ENCODE peak calls at places on chromosome 17, in four cellular contexts. One of them, this sample, is unnamed. For H3K4me1 and H4K20me1, the result is how much of the 10 kb centered on the place peaks cover.

GRCh38 chr17:60351012-60351695 is 40.8 kb downstream of the USP32 start:
- DNase-seq in K562: no peak
- DNase-seq in MM.1S: no peak
- DNase-seq in osteoblast: no peak
- DNase-seq in this sample: no peak

GRCh38 chr17:79243603-79243990 is 169.0 kb downstream of the ENGASE start:
- DNase-seq in K562: no peak
- DNase-seq in MM.1S: no peak
- DNase-seq in osteoblast: peak
- DNase-seq in this sample: no peak

GRCh38 chr17:76683011-76683755 is 27.6 kb downstream of the MXRA7 start:
- DNase-seq in K562: peak
- DNase-seq in MM.1S: no peak
- DNase-seq in osteoblast: no peak
- DNase-seq in this sample: no peak

GRCh38 chr17:72416054-72416691 is 295.4 kb downstream of the SOX9 start:
- DNase-seq in K562: no peak
- DNase-seq in MM.1S: no peak
- DNase-seq in osteoblast: peak
- DNase-seq in this sample: no peak

GRCh38 chr17:2418572-2418971 is 17.7 kb upstream of the MNT start:
- DNase-seq in K562: no peak
- DNase-seq in MM.1S: no peak
- DNase-seq in osteoblast: peak
- DNase-seq in this sample: no peak

GRCh38 chr17:8371786-8372185 is 4.7 kb downstream of the KRABD2 start:
- DNase-seq in K562: no peak
- DNase-seq in MM.1S: no peak
- DNase-seq in osteoblast: no peak
- DNase-seq in this sample: no peak

GRCh38 chr17:77553459-77554066 is 404.9 kb upstream of the TNRC6C start:
- DNase-seq in K562: no peak
- DNase-seq in MM.1S: no peak
- DNase-seq in osteoblast: no peak
- DNase-seq in this sample: no peak

GRCh38 chr17:77581480-77581879 is 377.0 kb upstream of the TNRC6C start:
- DNase-seq in K562: no peak
- DNase-seq in MM.1S: no peak
- DNase-seq in osteoblast: no peak
- DNase-seq in this sample: no peak

GRCh38 chr17:15255713-15256454 is 9.2 kb downstream of the PMP22 start:
- DNase-seq in K562: no peak
- DNase-seq in MM.1S: no peak
- DNase-seq in osteoblast: peak
- DNase-seq in this sample: no peak

GRCh38 chr17:18203308-18203707 is 19.7 kb downstream of the ALKBH5 start:
- DNase-seq in K562: no peak
- DNase-seq in MM.1S: no peak
- DNase-seq in osteoblast: no peak
- DNase-seq in this sample: peak

GRCh38 chr17:29138184-29138955 is 41.8 kb downstream of the MYO18A start:
- DNase-seq in K562: no peak
- DNase-seq in MM.1S: peak
- DNase-seq in osteoblast: no peak
- DNase-seq in this sample: no peak

GRCh38 chr17:57016764-57017116 is 38.8 kb downstream of the SCPEP1 start:
- DNase-seq in K562: no peak
- DNase-seq in MM.1S: no peak
- DNase-seq in osteoblast: no peak
- DNase-seq in this sample: peak

GRCh38 chr17:54678158-54678557 is 222.5 kb upstream of the TOM1L1 start:
- DNase-seq in K562: no peak
- DNase-seq in MM.1S: no peak
- DNase-seq in osteoblast: no peak
- DNase-seq in this sample: no peak

GRCh38 chr17:80151333-80151732 is 4.4 kb upstream of the EIF4A3 start:
- DNase-seq in K562: no peak
- DNase-seq in MM.1S: no peak
- DNase-seq in osteoblast: peak
- DNase-seq in this sample: no peak

GRCh38 chr17:47669060-47669459 is 19.3 kb downstream of the KPNB1 start:
- DNase-seq in K562: no peak
- DNase-seq in MM.1S: no peak
- DNase-seq in osteoblast: no peak
- DNase-seq in this sample: no peak

GRCh38 chr17:73520369-73520761 is 123.9 kb downstream of the SDK2 start:
- DNase-seq in K562: no peak
- DNase-seq in MM.1S: no peak
- DNase-seq in osteoblast: peak
- DNase-seq in this sample: no peak
- H3K27ac ChIP-seq in K562: no peak
- H3K27ac ChIP-seq in MM.1S: no peak
- H3K27ac ChIP-seq in osteoblast: no peak
- H3K27ac ChIP-seq in this sample: no peak

GRCh38 chr17:81445642-81446500 is 50.6 kb downstream of the BAHCC1 start:
- DNase-seq in K562: no peak
- DNase-seq in MM.1S: no peak
- DNase-seq in osteoblast: no peak
- DNase-seq in this sample: no peak

GRCh38 chr17:81447331-81447933 is 52.2 kb downstream of the BAHCC1 start:
- DNase-seq in K562: no peak
- DNase-seq in MM.1S: no peak
- DNase-seq in osteoblast: no peak
- DNase-seq in this sample: no peak

GRCh38 chr17:81443269-81443668 is 48.0 kb downstream of the BAHCC1 start:
- DNase-seq in K562: no peak
- DNase-seq in MM.1S: no peak
- DNase-seq in osteoblast: no peak
- DNase-seq in this sample: no peak

GRCh38 chr17:81442791-81443190 is 47.5 kb downstream of the BAHCC1 start:
- DNase-seq in K562: no peak
- DNase-seq in MM.1S: no peak
- DNase-seq in osteoblast: no peak
- DNase-seq in this sample: no peak

DNA sequence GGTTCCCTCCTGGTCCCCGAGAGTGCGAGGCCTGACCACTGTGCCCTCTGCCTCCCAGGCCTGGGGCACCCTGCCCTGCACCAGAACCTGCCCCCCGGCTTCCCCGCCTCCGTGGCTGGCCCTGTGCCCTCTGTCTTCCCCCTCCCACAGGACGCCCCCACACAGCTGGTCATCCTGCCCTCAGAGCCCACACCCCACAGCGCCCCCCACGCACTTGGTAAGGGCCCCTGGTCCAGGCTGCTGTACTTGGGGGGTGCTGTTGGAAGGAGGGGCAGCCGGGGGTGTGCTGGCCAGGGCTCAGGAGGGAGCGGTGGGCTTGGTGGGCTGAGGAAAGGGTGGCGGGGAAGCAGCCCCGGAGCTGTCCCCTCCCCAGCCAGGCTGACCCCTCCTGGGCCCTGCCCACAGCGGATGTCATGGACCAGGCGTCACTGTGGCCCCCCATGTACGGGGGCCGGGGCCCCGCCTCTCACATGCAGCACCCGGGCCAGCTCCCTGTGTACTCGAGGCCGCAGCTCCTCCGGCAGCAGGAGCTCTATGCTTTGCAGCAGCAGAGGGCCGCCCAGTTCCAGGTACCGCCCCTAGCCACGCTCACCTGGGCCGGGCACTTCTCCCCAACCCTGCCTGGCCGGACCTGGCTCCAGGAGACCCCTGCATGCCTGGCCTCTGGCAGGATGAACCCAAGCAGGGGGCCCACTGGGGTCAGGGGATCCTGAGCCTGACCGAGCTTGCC is 49.5 kb downstream of the BAHCC1 start:
- DNase-seq in K562: no peak
- DNase-seq in MM.1S: no peak
- DNase-seq in osteoblast: no peak
- DNase-seq in this sample: no peak
- H3K4me1 ChIP-seq in K562: under half
- H3K4me1 ChIP-seq in MM.1S: under half
- H3K4me1 ChIP-seq in osteoblast: under half
- H3K4me1 ChIP-seq in this sample: under half

GRCh38 chr17:50348522-50349240 is 2.8 kb downstream of the XYLT2 start:
- DNase-seq in K562: no peak
- DNase-seq in MM.1S: no peak
- DNase-seq in osteoblast: peak
- DNase-seq in this sample: no peak

GRCh38 chr17:50350733-50351132 is 4.8 kb downstream of the XYLT2 start:
- DNase-seq in K562: no peak
- DNase-seq in MM.1S: no peak
- DNase-seq in osteoblast: no peak
- DNase-seq in this sample: no peak

GRCh38 chr17:50347894-50348291 is 2.0 kb downstream of the XYLT2 start:
- DNase-seq in K562: no peak
- DNase-seq in MM.1S: no peak
- DNase-seq in osteoblast: no peak
- DNase-seq in this sample: no peak

GRCh38 chr17:50347087-50347893 is 1.4 kb downstream of the XYLT2 start:
- DNase-seq in K562: no peak
- DNase-seq in MM.1S: no peak
- DNase-seq in osteoblast: no peak
- DNase-seq in this sample: no peak

GRCh38 chr17:50349241-50349595 is 3.3 kb downstream of the XYLT2 start:
- DNase-seq in K562: no peak
- DNase-seq in MM.1S: no peak
- DNase-seq in osteoblast: no peak
- DNase-seq in this sample: no peak
- H4K20me1 ChIP-seq in K562: under half
- H4K20me1 ChIP-seq in MM.1S: under half
- H4K20me1 ChIP-seq in osteoblast: half or more
- H4K20me1 ChIP-seq in this sample: under half

GRCh38 chr17:7186241-7186640 is 7.1 kb upstream of the ASGR1 start:
- DNase-seq in K562: peak
- DNase-seq in MM.1S: no peak
- DNase-seq in osteoblast: peak
- DNase-seq in this sample: no peak

GRCh38 chr17:7192271-7192937 is 13.2 kb upstream of the ASGR1 start:
- DNase-seq in K562: no peak
- DNase-seq in MM.1S: no peak
- DNase-seq in osteoblast: peak
- DNase-seq in this sample: no peak

GRCh38 chr17:7191571-7192270 is 12.6 kb upstream of the ASGR1 start:
- DNase-seq in K562: peak
- DNase-seq in MM.1S: peak
- DNase-seq in osteoblast: peak
- DNase-seq in this sample: no peak

GRCh38 chr17:7190276-7190917 is 11.2 kb upstream of the ASGR1 start:
- DNase-seq in K562: no peak
- DNase-seq in MM.1S: no peak
- DNase-seq in osteoblast: peak
- DNase-seq in this sample: no peak

GRCh38 chr17:7191069-7191468 is 11.9 kb upstream of the ASGR1 start:
- DNase-seq in K562: no peak
- DNase-seq in MM.1S: no peak
- DNase-seq in osteoblast: peak
- DNase-seq in this sample: no peak
- H3K27ac ChIP-seq in K562: no peak
- H3K27ac ChIP-seq in MM.1S: no peak
- H3K27ac ChIP-seq in osteoblast: no peak
- H3K27ac ChIP-seq in this sample: no peak

GRCh38 chr17:40349477-40350409 is 14.8 kb downstream of the GJD3 start:
- DNase-seq in K562: no peak
- DNase-seq in MM.1S: no peak
- DNase-seq in osteoblast: peak
- DNase-seq in this sample: no peak
- H3K4me1 ChIP-seq in K562: under half
- H3K4me1 ChIP-seq in MM.1S: under half
- H3K4me1 ChIP-seq in osteoblast: under half
- H3K4me1 ChIP-seq in this sample: under half

GRCh38 chr17:27600471-27600870 is 30.5 kb upstream of the LGALS9 start:
- DNase-seq in K562: no peak
- DNase-seq in MM.1S: no peak
- DNase-seq in osteoblast: no peak
- DNase-seq in this sample: no peak

GRCh38 chr17:27601975-27602302 is 29.0 kb upstream of the LGALS9 start:
- DNase-seq in K562: no peak
- DNase-seq in MM.1S: no peak
- DNase-seq in osteoblast: no peak
- DNase-seq in this sample: no peak

GRCh38 chr17:27603446-27603820 is 27.6 kb upstream of the LGALS9 start:
- DNase-seq in K562: no peak
- DNase-seq in MM.1S: no peak
- DNase-seq in osteoblast: peak
- DNase-seq in this sample: no peak

GRCh38 chr17:27602721-27603445 is 28.1 kb upstream of the LGALS9 start:
- DNase-seq in K562: peak
- DNase-seq in MM.1S: peak
- DNase-seq in osteoblast: peak
- DNase-seq in this sample: peak

DNA sequence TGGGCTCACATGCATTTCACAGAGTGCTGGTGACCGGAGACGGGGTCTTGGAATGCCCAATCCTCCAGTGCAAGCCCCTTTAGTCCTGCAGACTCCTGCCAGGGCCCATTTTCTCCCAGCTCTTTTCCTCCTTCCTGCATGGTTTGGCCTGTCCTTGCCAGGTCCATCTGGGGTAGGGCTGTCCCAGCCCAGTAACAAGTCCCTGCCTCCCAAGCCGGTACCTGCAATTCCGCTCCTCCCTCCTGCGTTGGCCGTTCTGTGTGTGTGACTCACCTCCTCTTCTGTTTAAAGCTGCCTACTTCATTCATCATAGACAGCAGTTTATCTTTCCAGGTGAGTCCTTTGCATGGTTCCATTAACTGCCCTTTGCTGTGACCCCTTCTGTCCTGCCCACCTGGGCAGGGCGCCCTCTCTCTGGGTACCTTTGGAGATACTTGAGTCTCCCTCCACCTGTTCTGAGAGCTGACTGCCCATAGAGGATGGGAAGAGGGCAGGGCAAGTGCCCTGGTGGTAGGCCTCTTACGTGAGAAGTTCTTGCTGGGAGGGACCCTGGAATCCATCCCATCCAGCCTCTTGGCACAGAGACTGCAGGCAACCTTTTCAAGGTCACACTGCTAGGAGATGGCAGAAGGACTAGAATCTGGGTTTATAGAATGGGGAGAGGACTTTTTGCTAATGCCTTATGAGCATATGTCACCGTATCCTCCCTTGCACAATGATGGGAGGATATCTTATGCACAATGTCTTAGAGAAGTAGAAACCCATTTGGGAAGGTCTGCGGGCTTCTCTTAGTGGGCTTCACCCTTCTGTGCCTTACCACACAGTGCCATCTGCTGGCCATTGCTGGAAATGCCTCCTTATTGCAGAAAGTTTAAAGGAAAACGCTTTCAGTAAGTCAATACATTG is 29.7 kb upstream of the LGALS9 start:
- DNase-seq in K562: peak
- DNase-seq in MM.1S: peak
- DNase-seq in osteoblast: peak
- DNase-seq in this sample: no peak
- H4K20me1 ChIP-seq in K562: under half
- H4K20me1 ChIP-seq in MM.1S: under half
- H4K20me1 ChIP-seq in osteoblast: under half
- H4K20me1 ChIP-seq in this sample: under half

GRCh38 chr17:3447625-3448024 is 14.0 kb upstream of the OR1E2 start:
- DNase-seq in K562: peak
- DNase-seq in MM.1S: no peak
- DNase-seq in osteoblast: no peak
- DNase-seq in this sample: no peak
- H3K27ac ChIP-seq in K562: no peak
- H3K27ac ChIP-seq in MM.1S: no peak
- H3K27ac ChIP-seq in osteoblast: no peak
- H3K27ac ChIP-seq in this sample: no peak